ENCODE peak calls at places on chromosomes 3 and 15, in five cellular contexts. R is A172; L is naive thymus-derived CD8-positive, alpha-beta T cell; T is frontal cortex; I is NCI-H1105. W is an unnamed sample.

GRCh38 chr3:189808246-189809007 is 177.2 kb downstream of the TP63 start:
- DNase-seq in I (no peak), R (no peak), L (no peak), T (no peak), W (no peak)

GRCh38 chr15:48899793-48900192 is 21.9 kb downstream of the EID1 start:
- DNase-seq in R (no peak), T (no peak), L (no peak), I (no peak), W (no peak)

GRCh38 chr15:47963265-47963664 is 157.5 kb upstream of the SLC24A5 start:
- DNase-seq in T (no peak), L (no peak), R (no peak), I (no peak), W (no peak)

GRCh38 chr3:15800327-15800726 is 2.5 kb upstream of the ANKRD28 start:
- DNase-seq in I (no peak), T (no peak), R (no peak), L (no peak), W (no peak)

GRCh38 chr15:56236197-56236596 is 7.5 kb downstream of the RFX7 start:
- DNase-seq in R (no peak), L (no peak), I (no peak), T (no peak), W (no peak)

GRCh38 chr15:90481023-90481422 is 48.7 kb upstream of the CRTC3 start:
- DNase-seq in T (no peak), R (no peak), L (peak; percentile 2), I (no peak), W (no peak)

GRCh38 chr3:169847896-169848295 is 21.8 kb downstream of the LRRC31 start:
- DNase-seq in I (peak; percentile 95), R (no peak), L (no peak), T (no peak), W (no peak)

GRCh38 chr15:68578960-68579935 is at the start of gene CORO2B:
- DNase-seq in I (peak; percentile 90), R (peak; percentile 19), L (no peak), T (no peak), W (no peak)

GRCh38 chr15:86701259-86701963 is 621.7 kb downstream of the AGBL1 start:
- DNase-seq in R (no peak), T (no peak), I (no peak), L (no peak), W (no peak)

GRCh38 chr15:48748535-48748934 is 62.3 kb downstream of the CEP152 start:
- DNase-seq in T (no peak), L (no peak), I (no peak), R (peak; percentile 6), W (no peak)

GRCh38 chr3:95721938-95722337 is 1092.5 kb upstream of the EPHA6 start:
- DNase-seq in L (no peak), R (peak; percentile 16), T (no peak), I (no peak), W (no peak)